ENCODE peak calls at places on chromosomes 12 and 14, in four cellular contexts. F is suprapubic skin, C is upper lobe of right lung, N is right atrium auricular region. I is an unnamed sample.

GRCh38 chr12:58296818-58297217 is 355.5 kb downstream of the ATP23 start:
- DNase-seq in F (no peak), C (no peak), N (no peak), I (no peak)

GRCh38 chr14:32078030-32078793 is 1.1 kb downstream of the ARHGAP5 start:
- DNase-seq in F (no peak), C (peak; percentile 68), N (peak; percentile 63), I (peak; percentile 50)

GRCh38 chr14:50381823-50382287 is 14.8 kb downstream of the CDKL1 start:
- DNase-seq in F (no peak), C (no peak), N (no peak), I (no peak)

GRCh38 chr14:60288279-60288678 is 39.3 kb downstream of the PPM1A start:
- DNase-seq in F (no peak), C (no peak), N (no peak), I (no peak)

GRCh38 chr12:120584343-120585149 is 3.3 kb upstream of the POP5 start:
- DNase-seq in F (no peak), C (peak; percentile 79), N (peak; percentile 66), I (peak; percentile 37)

GRCh38 chr14:102848830-102849521 is 71.7 kb downstream of the TRAF3 start:
- DNase-seq in F (no peak), C (no peak), N (no peak), I (no peak)

GRCh38 chr12:50986961-50987737 is 34.8 kb downstream of the HIGD1C start:
- DNase-seq in F (no peak), C (no peak), N (peak; percentile 61), I (peak; percentile 62)

GRCh38 chr14:23437142-23438129 is 2.0 kb upstream of the MYH7 start:
- DNase-seq in F (no peak), C (no peak), N (peak; percentile 16), I (no peak)

GRCh38 chr12:89269184-89269583 is 83.1 kb downstream of the DUSP6 start:
- DNase-seq in F (no peak), C (no peak), N (no peak), I (no peak)

GRCh38 chr12:71958993-71959588 is 20.4 kb downstream of the TPH2 start:
- DNase-seq in F (no peak), C (no peak), N (no peak), I (no peak)

GRCh38 chr14:61459229-61459628 is 137.8 kb downstream of the PRKCH start:
- DNase-seq in F (no peak), C (no peak), N (no peak), I (no peak)

GRCh38 chr12:85979641-85980040 is 105.5 kb downstream of the NTS start:
- DNase-seq in F (no peak), C (no peak), N (no peak), I (peak; percentile 4)

GRCh38 chr14:103348154-103348553 is 14.1 kb downstream of the EIF5 start:
- DNase-seq in F (no peak), C (no peak), N (no peak), I (no peak)

GRCh38 chr14:64324461-64325255 is 30.5 kb upstream of the ESR2 start:
- DNase-seq in F (no peak), C (no peak), N (no peak), I (peak; percentile 30)

GRCh38 chr14:52061380-52061779 is 7.5 kb downstream of the NID2 start:
- DNase-seq in F (no peak), C (no peak), N (no peak), I (no peak)

GRCh38 chr12:22494319-22494718 is 50.0 kb downstream of the C2CD5 start:
- DNase-seq in F (no peak), C (no peak), N (no peak), I (no peak)

GRCh38 chr14:55130194-55130550 is 1.1 kb downstream of the LGALS3 start:
- DNase-seq in F (no peak), C (no peak), N (no peak), I (peak; percentile 73)

GRCh38 chr14:100035700-100036099 is 29.5 kb upstream of the EVL start:
- DNase-seq in F (no peak), C (no peak), N (no peak), I (no peak)
- TF ChIP-seq CTCF in F (no peak), C (no peak), N (no peak), I (no peak)

GRCh38 chr12:68246350-68246749 is 7.1 kb downstream of the IL22 start:
- DNase-seq in F (no peak), C (no peak), N (no peak), I (no peak)

GRCh38 chr12:68247785-68248184 is 5.6 kb downstream of the IL22 start:
- DNase-seq in F (no peak), C (no peak), N (no peak), I (no peak)

GRCh38 chr12:68242777-68243176 is 10.6 kb downstream of the IL22 start:
- DNase-seq in F (no peak), C (no peak), N (no peak), I (no peak)

GRCh38 chr12:68240975-68241374 is 12.4 kb downstream of the IL22 start:
- DNase-seq in F (no peak), C (peak; percentile 62), N (no peak), I (peak; percentile 25)

DNA sequence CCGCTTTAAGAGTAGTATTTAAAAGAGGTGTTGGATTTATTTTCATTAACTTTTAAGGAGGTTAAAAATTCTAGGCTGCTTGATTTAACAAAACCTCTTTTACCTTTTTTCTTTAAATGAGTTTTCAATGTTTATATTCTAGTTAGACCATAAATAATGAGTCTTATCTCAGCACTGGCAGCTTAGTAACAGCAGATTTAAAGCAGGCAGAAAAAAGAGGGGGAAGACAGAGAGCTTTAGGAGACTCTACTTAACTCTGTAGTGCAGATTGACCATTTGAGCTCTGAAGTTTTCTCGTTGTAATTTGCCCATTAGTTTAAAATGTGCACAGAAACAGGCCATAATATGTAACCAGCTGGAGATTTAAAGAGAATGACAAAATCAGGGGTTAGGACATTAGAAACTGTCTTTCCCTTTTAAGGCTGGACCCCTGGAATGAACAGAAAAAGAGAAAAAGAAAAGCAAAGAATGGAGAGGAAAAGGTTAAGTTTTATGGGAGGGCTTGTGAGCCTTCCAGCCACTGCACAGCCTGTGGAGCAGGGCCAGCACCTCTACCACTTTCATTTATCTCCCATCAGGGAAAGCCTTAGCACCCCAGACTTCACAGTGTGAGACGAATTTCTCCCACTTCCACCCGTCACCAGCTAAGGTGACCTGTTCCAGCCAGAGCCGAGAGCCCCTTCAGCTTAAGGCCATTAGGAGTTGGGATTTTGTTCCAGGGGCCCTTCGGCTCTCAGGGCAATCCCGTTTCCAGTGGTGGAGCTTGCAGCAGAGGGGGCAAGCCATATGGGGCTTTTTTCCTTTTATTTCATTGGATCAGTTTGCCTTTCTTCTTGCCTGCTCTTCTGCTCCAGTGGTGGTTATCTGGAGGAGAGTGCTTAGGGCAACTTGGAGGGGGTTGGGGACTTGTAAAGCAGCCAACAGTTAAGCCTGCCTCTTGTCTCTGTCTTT is 8.1 kb downstream of the IL22 start:
- DNase-seq in F (no peak), C (no peak), N (no peak), I (no peak)
- H3K4me3 ChIP-seq in F (peak overlapping the region; percentile 9), C (peak overlapping the region; percentile 24), N (no peak overlapping the region), I (no peak overlapping the region)

GRCh38 chr12:124370384-124370783 is 75.5 kb downstream of the RFLNA start:
- DNase-seq in F (no peak), C (no peak), N (no peak), I (no peak)

GRCh38 chr12:124369901-124370378 is 75.0 kb downstream of the RFLNA start:
- DNase-seq in F (no peak), C (no peak), N (peak; percentile 84), I (no peak)

GRCh38 chr12:124370851-124371250 is 76.0 kb downstream of the RFLNA start:
- DNase-seq in F (no peak), C (no peak), N (no peak), I (no peak)

GRCh38 chr12:124369055-124369900 is 74.4 kb downstream of the RFLNA start:
- DNase-seq in F (peak; percentile 92), C (peak; percentile 94), N (peak; percentile 94), I (no peak)

GRCh38 chr12:124368421-124369032 is 73.6 kb downstream of the RFLNA start:
- DNase-seq in F (no peak), C (no peak), N (no peak), I (no peak)
- TF ChIP-seq CTCF in F (no peak), C (no peak), N (no peak), I (no peak)

DNA sequence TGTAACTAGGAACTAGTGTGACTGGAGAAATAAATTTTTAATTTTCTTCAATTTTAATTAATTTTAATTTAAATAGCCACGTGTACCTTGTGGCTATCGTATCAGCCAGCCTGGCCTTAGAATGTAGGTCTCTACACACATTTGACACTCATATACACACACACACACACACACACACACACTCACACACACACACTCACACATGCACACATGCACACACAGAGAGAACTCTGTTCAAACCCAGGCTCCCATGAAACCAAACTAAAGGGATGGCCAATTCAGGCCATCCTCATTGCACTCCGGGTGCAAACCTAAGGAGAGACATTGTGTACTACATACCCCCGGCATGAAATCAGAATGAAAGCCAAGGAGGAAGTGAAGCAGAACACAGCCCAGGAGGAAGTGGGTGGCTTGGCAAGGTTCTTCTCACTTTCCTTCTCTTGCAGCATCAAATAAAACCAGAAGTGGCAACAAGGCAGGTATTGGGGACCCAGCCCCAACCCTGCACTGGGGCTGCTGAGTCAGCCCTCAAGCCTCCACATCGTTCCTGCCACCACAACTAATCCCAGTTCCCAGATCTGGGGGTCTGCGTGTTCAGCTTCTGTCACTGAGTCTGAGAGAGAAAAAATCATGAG is 26.2 kb upstream of the CHPT1 start:
- DNase-seq in F (no peak), C (no peak), N (no peak), I (no peak)
- H3K4me3 ChIP-seq in F (no peak overlapping the region), C (no peak overlapping the region), N (no peak overlapping the region), I (no peak overlapping the region)

GRCh38 chr12:2677142-2677880 is 117.5 kb upstream of the FKBP4 start:
- DNase-seq in F (peak; percentile 67), C (no peak), N (no peak), I (no peak)

GRCh38 chr12:2675776-2676175 is 119.0 kb upstream of the FKBP4 start:
- DNase-seq in F (peak; percentile 60), C (no peak), N (no peak), I (no peak)

GRCh38 chr12:2678416-2678815 is 116.4 kb upstream of the FKBP4 start:
- DNase-seq in F (peak; percentile 35), C (no peak), N (peak; percentile 23), I (no peak)

GRCh38 chr12:2672863-2673262 is 121.9 kb upstream of the FKBP4 start:
- DNase-seq in F (peak; percentile 20), C (no peak), N (no peak), I (no peak)

DNA sequence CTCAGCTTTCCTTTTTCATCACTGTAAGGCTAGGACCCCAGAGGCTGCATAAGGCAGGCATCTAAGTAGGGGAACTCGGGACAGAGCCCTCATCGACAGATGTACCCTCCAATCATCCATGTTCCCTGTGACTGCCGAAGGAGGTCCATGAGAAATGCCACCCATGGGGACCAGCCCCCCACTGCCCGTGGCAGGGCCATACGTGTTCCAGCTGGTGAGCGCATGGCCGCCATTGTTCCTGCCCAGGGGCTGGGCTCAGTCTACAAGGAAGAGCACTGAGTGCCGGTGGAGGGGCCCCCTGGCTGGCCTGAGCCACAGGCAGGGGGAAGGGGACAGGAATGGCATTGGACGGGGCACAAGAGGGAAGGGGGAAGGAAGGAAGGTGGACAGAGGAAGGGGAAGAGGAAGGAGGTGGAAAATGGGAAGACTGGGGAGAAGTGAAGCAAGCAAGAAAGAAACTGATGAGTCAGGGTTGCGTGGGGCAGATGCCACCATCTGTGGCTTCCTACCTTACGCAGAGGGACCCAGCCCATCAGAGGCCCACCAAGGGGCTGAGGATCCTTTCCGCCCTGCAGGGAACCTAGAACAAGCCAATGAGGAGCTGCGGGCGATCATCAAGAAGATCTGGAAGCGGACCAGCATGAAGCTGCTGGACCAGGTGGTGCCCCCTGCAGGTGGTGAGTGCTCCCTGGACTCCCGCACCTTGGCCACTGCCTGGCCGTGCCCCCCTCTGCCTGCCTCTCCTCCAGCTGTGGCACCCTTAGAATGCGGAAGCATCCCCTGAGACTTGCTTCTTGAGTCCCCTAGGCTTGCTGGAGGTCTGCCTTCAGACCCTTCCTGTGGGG is 120.6 kb upstream of the FKBP4 start:
- DNase-seq in F (peak; percentile 47), C (no peak), N (no peak), I (no peak)
- TF ChIP-seq CTCF in F (no peak), C (no peak), N (no peak), I (no peak)

GRCh38 chr12:75724913-75725312 is 213.5 kb upstream of the KRR1 start:
- DNase-seq in F (no peak), C (no peak), N (no peak), I (peak; percentile 52)
- H3K4me3 ChIP-seq in F (no peak overlapping the region), C (no peak overlapping the region), N (no peak overlapping the region), I (no peak overlapping the region)

I was measured in epithelial cell of esophagus.